ENCODE peak calls at places on chromosomes 2 and 18, in five cellular contexts. U, J, S, Z and H are unnamed samples. For H3K4me1, the result is how much of the 10 kb centered on the place peaks cover.

GRCh38 chr2:161316686-161317085 is 8.5 kb downstream of the PSMD14 start:
- DNase-seq in Z (no peak), S (no peak), J (no peak), U (no peak), H (no peak)

GRCh38 chr2:33598472-33599174 is 476 bp downstream of the FAM98A start:
- DNase-seq in U (peak), S (peak), Z (peak), J (no peak), H (peak)

GRCh38 chr2:195563857-195564512 is 93.0 kb upstream of the SLC39A10 start:
- DNase-seq in U (no peak), J (no peak), S (no peak), Z (no peak), H (no peak)

GRCh38 chr18:9866627-9867453 is 18.9 kb upstream of the TXNDC2 start:
- DNase-seq in Z (no peak), U (no peak), S (no peak), J (no peak), H (no peak)

GRCh38 chr2:183248866-183249567 is 124.8 kb downstream of the NUP35 start:
- DNase-seq in S (no peak), U (peak), J (no peak), Z (peak), H (no peak)

GRCh38 chr18:23106575-23106974 is 28.7 kb upstream of the CABLES1 start:
- DNase-seq in S (peak), Z (peak), J (no peak), U (no peak), H (no peak)

GRCh38 chr2:207165121-207166038 is at the start of gene KLF7:
- DNase-seq in Z (peak), U (no peak), S (peak), J (peak), H (peak)

GRCh38 chr2:231923951-231924888 is 2.0 kb downstream of the NPPC start:
- DNase-seq in U (no peak), S (no peak), Z (no peak), J (peak), H (no peak)

GRCh38 chr2:137173514-137173913 is 408.2 kb downstream of the THSD7B start:
- DNase-seq in Z (peak), J (no peak), U (no peak), S (no peak), H (no peak)

GRCh38 chr18:5729983-5730699 is 165.2 kb downstream of the TMEM200C start:
- DNase-seq in S (peak), Z (no peak), J (no peak), U (no peak), H (no peak)
- TF ChIP-seq CTCF in S (no peak), Z (no peak), J (no peak), U (no peak), H (no peak)

GRCh38 chr2:19351499-19351898 is 6.9 kb downstream of the OSR1 start:
- DNase-seq in J (no peak), U (no peak), S (no peak), Z (no peak), H (no peak)
- H3K27ac ChIP-seq in J (no peak), U (no peak), S (no peak), Z (no peak), H (no peak)

GRCh38 chr2:46562451-46562841 is 83.1 kb downstream of the TMEM247 start:
- DNase-seq in J (no peak), Z (no peak), S (no peak), U (no peak), H (no peak)

GRCh38 chr2:46557788-46558187 is 78.4 kb downstream of the TMEM247 start:
- DNase-seq in J (no peak), U (no peak), S (no peak), Z (no peak), H (no peak)

GRCh38 chr2:46561731-46562450 is 82.5 kb downstream of the TMEM247 start:
- DNase-seq in S (no peak), U (no peak), Z (no peak), J (no peak), H (no peak)

GRCh38 chr2:46555646-46556205 is 76.4 kb downstream of the TMEM247 start:
- DNase-seq in J (no peak), U (no peak), Z (no peak), S (no peak), H (no peak)

DNA sequence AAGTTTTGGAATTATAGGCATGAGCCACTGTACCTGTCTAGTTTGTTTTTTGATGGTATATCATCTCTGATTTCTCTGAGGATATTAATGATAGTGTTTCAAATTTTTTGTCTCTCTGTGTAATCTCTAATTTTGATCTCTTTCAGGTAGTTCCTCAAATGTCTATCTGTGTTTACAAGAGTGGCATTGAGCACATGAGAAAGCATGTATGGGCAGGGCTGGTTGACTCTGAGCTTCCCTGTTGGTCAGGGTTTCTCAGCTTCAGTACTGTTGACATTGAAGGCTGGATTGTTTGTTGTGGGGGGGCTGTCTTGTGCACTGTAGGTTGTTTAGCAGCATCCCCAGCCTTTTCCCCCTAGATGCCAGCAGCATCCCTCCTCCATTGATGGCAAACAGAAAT is 79.9 kb downstream of the TMEM247 start:
- DNase-seq in U (no peak), J (no peak), S (no peak), Z (no peak), H (no peak)
- H3K4me1 ChIP-seq in U (under half), J (under half), S (under half), Z (under half), H (under half)

DNA sequence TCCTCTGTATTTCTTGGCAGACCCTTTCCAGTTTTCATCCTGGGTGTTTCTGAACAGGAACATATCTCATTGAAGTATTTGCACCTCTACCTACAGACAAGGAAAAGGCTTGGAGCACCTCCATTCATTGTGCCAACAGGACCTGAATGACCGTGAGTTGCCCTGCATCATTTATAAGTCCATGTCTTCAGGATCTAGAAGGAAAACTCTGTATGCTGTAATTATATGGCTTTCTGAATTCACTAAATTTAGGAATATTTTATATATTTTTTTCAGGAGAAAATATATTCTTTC is 402.3 kb upstream of the SLC14A2 start:
- DNase-seq in S (no peak), Z (no peak), J (no peak), U (no peak), H (no peak)
- TF ChIP-seq CTCF in S (no peak), Z (no peak), J (no peak), U (no peak), H (no peak)